ENCODE peak calls at places on chromosome 15, in six cellular contexts. X is suprapubic skin, K is tibial nerve, Z is HL-60, A is testis, M is A549. L is an unnamed sample.

GRCh38 chr15:51818156-51818555 is 11.3 kb upstream of the TMOD3 start:
- DNase-seq in M (no peak), K (no peak), X (no peak), A (no peak), Z (no peak), L (no peak)

GRCh38 chr15:90266061-90266431 is 574 bp downstream of the NGRN start:
- DNase-seq in Z (peak; percentile 29), K (no peak), A (peak; percentile 54), X (no peak), M (peak; percentile 68), L (peak; percentile 71)

GRCh38 chr15:46660096-46660842 is 1025.4 kb downstream of the SQOR start:
- DNase-seq in A (no peak), Z (no peak), K (no peak), M (no peak), X (no peak), L (no peak)

GRCh38 chr15:78947506-78947905 is 2.7 kb upstream of the CTSH start:
- DNase-seq in X (no peak), Z (no peak), K (no peak), M (no peak), A (no peak), L (no peak)

GRCh38 chr15:47674576-47675232 is 42.6 kb upstream of the SEMA6D start:
- DNase-seq in M (no peak), K (no peak), Z (no peak), A (no peak), X (no peak), L (no peak)

GRCh38 chr15:78715930-78716329 is 74.9 kb upstream of the CHRNB4 start:
- DNase-seq in X (no peak), Z (no peak), M (peak; percentile 68), K (no peak), A (no peak), L (no peak)

GRCh38 chr15:52102468-52102867 is 10.1 kb downstream of the BCL2L10 start:
- DNase-seq in M (peak; percentile 67), Z (no peak), K (no peak), X (no peak), A (no peak), L (no peak)

GRCh38 chr15:29220852-29221251 is 48.8 kb downstream of the NSMCE3 start:
- DNase-seq in A (no peak), Z (no peak), X (no peak), K (no peak), M (no peak), L (no peak)

GRCh38 chr15:100595964-100596363 is 6.0 kb downstream of the LINS1 start:
- DNase-seq in K (no peak), Z (no peak), X (no peak), M (no peak), A (no peak), L (no peak)

GRCh38 chr15:34370643-34371042 is 3.6 kb upstream of the LPCAT4 start:
- DNase-seq in A (no peak), X (no peak), M (no peak), Z (no peak), K (no peak), L (no peak)

GRCh38 chr15:78976691-78977090 is 31.8 kb upstream of the CTSH start:
- DNase-seq in M (no peak), A (no peak), Z (peak; percentile 23), X (no peak), K (no peak), L (no peak)

GRCh38 chr15:32029862-32030781 is at the start of gene CHRNA7:
- DNase-seq in K (no peak), X (peak; percentile 62), A (peak; percentile 73), M (peak; percentile 63), Z (peak; percentile 18), L (no peak)

GRCh38 chr15:43763819-43764446 is 12.8 kb downstream of the ELL3 start:
- DNase-seq in Z (no peak), M (no peak), K (no peak), A (no peak), X (no peak), L (no peak)

GRCh38 chr15:38651328-38652038 is 86.9 kb upstream of the RASGRP1 start:
- DNase-seq in X (no peak), M (no peak), K (no peak), A (no peak), Z (no peak), L (peak; percentile 75)

GRCh38 chr15:81469154-81469553 is 95.1 kb upstream of the TMC3 start:
- DNase-seq in Z (no peak), X (no peak), M (no peak), A (no peak), K (no peak), L (no peak)

GRCh38 chr15:34656005-34656604 is 72.7 kb upstream of the GOLGA8B start:
- DNase-seq in X (no peak), K (no peak), Z (no peak), A (no peak), M (no peak), L (no peak)

GRCh38 chr15:53665930-53666329 is 93.5 kb downstream of the WDR72 start:
- DNase-seq in A (no peak), X (no peak), K (no peak), Z (no peak), M (no peak), L (no peak)

GRCh38 chr15:36331531-36332275 is 247.7 kb upstream of the CDIN1 start:
- DNase-seq in M (no peak), X (no peak), K (no peak), A (no peak), Z (no peak), L (no peak)

GRCh38 chr15:28273468-28273867 is 48.5 kb downstream of the HERC2 start:
- DNase-seq in M (peak; percentile 19), A (peak; percentile 22), K (no peak), Z (no peak), X (no peak), L (no peak)

GRCh38 chr15:32909431-32909830 is 191.6 kb downstream of the GREM1 start:
- DNase-seq in K (no peak), X (no peak), M (no peak), A (no peak), Z (no peak), L (no peak)

GRCh38 chr15:31340047-31340446 is 13.4 kb downstream of the KLF13 start:
- DNase-seq in Z (no peak), K (no peak), A (no peak), M (no peak), X (no peak), L (no peak)

GRCh38 chr15:27361418-27361817 is 390.4 kb downstream of the GABRG3 start:
- DNase-seq in K (no peak), A (no peak), M (no peak), X (no peak), Z (no peak), L (no peak)

GRCh38 chr15:40002295-40002694 is 36.7 kb downstream of the SRP14 start:
- DNase-seq in K (no peak), M (peak; percentile 72), A (no peak), X (no peak), Z (no peak), L (no peak)

GRCh38 chr15:65939901-65940617 is 70.8 kb downstream of the RAB11A start:
- DNase-seq in Z (no peak), M (peak; percentile 87), X (no peak), A (no peak), K (no peak), L (no peak)

GRCh38 chr15:64701051-64701450 is 74.3 kb downstream of the RBPMS2 start:
- DNase-seq in X (no peak), Z (no peak), A (no peak), K (no peak), M (no peak), L (no peak)

GRCh38 chr15:61841461-61841860 is 218.8 kb downstream of the VPS13C start:
- DNase-seq in M (no peak), K (no peak), Z (peak; percentile 11), A (no peak), X (no peak), L (no peak)

GRCh38 chr15:31275331-31276262 is 51.0 kb upstream of the KLF13 start:
- DNase-seq in A (peak; percentile 8), X (peak; percentile 54), K (no peak), M (no peak), Z (no peak), L (no peak)

GRCh38 chr15:88908697-88909621 is 4.2 kb downstream of the MFGE8 start:
- DNase-seq in K (no peak), X (no peak), A (no peak), Z (no peak), M (no peak), L (no peak)
- H3K4me3 ChIP-seq in K (no peak overlapping the region), X (peak overlapping the region; percentile 88), A (no peak overlapping the region), Z (no peak overlapping the region), M (no peak overlapping the region), L (no peak overlapping the region)

GRCh38 chr15:84658080-84658787 is at the start of gene NMB:
- DNase-seq in Z (peak; percentile 90), K (peak; percentile 39), X (peak; percentile 88), M (peak; percentile 89), A (peak; percentile 75), L (peak; percentile 87)

GRCh38 chr15:84658788-84659411 is 901 bp upstream of the NMB start:
- DNase-seq in M (no peak), X (no peak), A (no peak), K (no peak), Z (no peak), L (no peak)

GRCh38 chr15:84656972-84657371 is 1.0 kb downstream of the NMB start:
- DNase-seq in Z (no peak), M (no peak), X (no peak), A (no peak), K (no peak), L (no peak)

GRCh38 chr15:84659904-84660781 is 2.1 kb upstream of the NMB start:
- DNase-seq in K (no peak), Z (no peak), M (no peak), X (no peak), A (no peak), L (no peak)

DNA sequence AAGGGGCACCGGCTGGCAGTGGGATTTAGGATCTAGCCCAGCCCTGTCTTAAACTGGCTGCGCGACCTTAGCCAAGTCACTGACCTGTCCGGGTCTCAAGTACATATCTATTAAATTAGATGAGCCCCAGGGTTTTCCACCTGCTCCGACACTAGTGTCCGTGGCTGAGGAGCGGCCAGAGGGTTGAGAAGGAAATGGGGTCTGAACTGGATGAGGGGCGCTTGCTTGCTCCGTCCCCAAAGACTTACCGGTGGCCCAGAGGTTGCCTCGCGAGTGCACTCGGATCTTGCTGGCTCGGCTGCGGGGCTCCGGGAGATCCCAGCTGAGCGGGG is 285 bp downstream of the NMB start:
- DNase-seq in M (no peak), X (no peak), Z (no peak), A (no peak), K (no peak), L (no peak)
- H3K27ac ChIP-seq in M (peak overlapping the region; percentile 88), X (peak overlapping the region; percentile 76), Z (no peak overlapping the region), A (peak overlapping the region; percentile 58), K (peak overlapping the region; percentile 77), L (peak overlapping the region; percentile 58)

GRCh38 chr15:68204776-68205557 is at the start of gene CALML4:
- DNase-seq in A (peak; percentile 63), K (peak; percentile 58), M (peak; percentile 25), Z (peak; percentile 53), X (peak; percentile 82), L (no peak)
- H3K4me3 ChIP-seq in A (no peak within 1 kb of the TSS), K (no peak within 1 kb of the TSS), M (no peak within 1 kb of the TSS), Z (peak within 1 kb of the TSS; percentile 37), X (peak within 1 kb of the TSS; percentile 33), L (no peak within 1 kb of the TSS)

DNA sequence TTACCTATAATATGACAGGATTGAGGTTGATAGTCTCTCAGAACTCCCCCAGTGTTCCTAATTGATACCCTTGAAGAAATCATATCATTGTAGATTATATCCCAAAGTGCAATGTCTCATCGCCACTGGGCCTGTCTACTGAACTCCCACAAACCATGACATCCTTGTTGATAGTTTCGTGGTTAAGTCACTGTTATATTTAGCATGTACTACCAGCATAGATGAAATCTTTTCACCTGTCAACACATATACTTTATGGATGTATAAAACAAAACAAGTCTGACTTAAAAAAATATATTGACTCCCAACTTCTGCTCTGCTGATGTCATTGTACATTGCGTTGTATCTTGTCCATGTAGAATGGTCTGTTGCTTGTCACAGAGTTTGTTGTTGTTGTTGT is 128.1 kb downstream of the IQCH start:
- DNase-seq in X (no peak), K (no peak), A (no peak), Z (no peak), M (no peak), L (no peak)
- H3K27ac ChIP-seq in X (no peak overlapping the region), K (no peak overlapping the region), A (no peak overlapping the region), Z (no peak overlapping the region), M (no peak overlapping the region), L (no peak overlapping the region)